ENCODE peak calls at places on chromosomes 12 and 14, in seven cellular contexts. F is pancreas, H is tibial artery, K is lower lobe of right lung, Y is thoracic aorta, Q is AG04449, U is psoas muscle. N is an unnamed sample.

GRCh38 chr14:92460916-92461579 is 52.5 kb upstream of the RIN3 start:
- DNase-seq in F (no peak), H (no peak), K (no peak), Y (no peak), Q (peak), U (no peak), N (peak)

GRCh38 chr12:3560295-3560620 is 69.3 kb downstream of the PRMT8 start:
- DNase-seq in F (no peak), H (peak), K (no peak), Y (no peak), Q (no peak), U (no peak), N (no peak)

GRCh38 chr12:89901319-89901718 is 192.7 kb upstream of the ATP2B1 start:
- DNase-seq in F (no peak), H (no peak), K (no peak), Y (no peak), Q (no peak), U (no peak), N (no peak)

GRCh38 chr12:45646851-45647581 is 82.5 kb upstream of the ARID2 start:
- DNase-seq in F (no peak), H (no peak), K (no peak), Y (no peak), Q (no peak), U (no peak), N (no peak)

GRCh38 chr14:44449694-44450093 is 57.4 kb downstream of the FSCB start:
- DNase-seq in F (no peak), H (no peak), K (no peak), Y (no peak), Q (no peak), U (no peak), N (no peak)

GRCh38 chr14:38056270-38056669 is 151.4 kb upstream of the SSTR1 start:
- DNase-seq in F (no peak), H (no peak), K (no peak), Y (no peak), Q (no peak), U (no peak), N (no peak)

GRCh38 chr12:81329088-81329487 is 251.2 kb downstream of the ACSS3 start:
- DNase-seq in F (no peak), H (no peak), K (no peak), Y (no peak), Q (no peak), U (no peak), N (no peak)

GRCh38 chr12:57754411-57755193 is at the start of gene MARCHF9:
- DNase-seq in F (peak), H (peak), K (peak), Y (no peak), Q (no peak), U (peak), N (no peak)

GRCh38 chr12:31492599-31493196 is 98.2 kb downstream of the DENND5B start:
- DNase-seq in F (no peak), H (no peak), K (no peak), Y (no peak), Q (no peak), U (no peak), N (no peak)

GRCh38 chr12:121358093-121358492 is 5.9 kb upstream of the ANAPC5 start:
- DNase-seq in F (no peak), H (no peak), K (no peak), Y (no peak), Q (no peak), U (no peak), N (no peak)

GRCh38 chr12:31517994-31518393 is 72.9 kb downstream of the DENND5B start:
- DNase-seq in F (no peak), H (no peak), K (no peak), Y (no peak), Q (no peak), U (no peak), N (no peak)

GRCh38 chr14:61556455-61556854 is 138.9 kb upstream of the HIF1A start:
- DNase-seq in F (no peak), H (no peak), K (no peak), Y (no peak), Q (no peak), U (no peak), N (no peak)

GRCh38 chr14:99231850-99232401 is 40.1 kb downstream of the BCL11B start:
- DNase-seq in F (no peak), H (no peak), K (peak), Y (no peak), Q (no peak), U (no peak), N (no peak)

GRCh38 chr12:52179396-52179973 is 12.3 kb downstream of the KRT80 start:
- DNase-seq in F (no peak), H (no peak), K (no peak), Y (no peak), Q (no peak), U (no peak), N (no peak)

DNA sequence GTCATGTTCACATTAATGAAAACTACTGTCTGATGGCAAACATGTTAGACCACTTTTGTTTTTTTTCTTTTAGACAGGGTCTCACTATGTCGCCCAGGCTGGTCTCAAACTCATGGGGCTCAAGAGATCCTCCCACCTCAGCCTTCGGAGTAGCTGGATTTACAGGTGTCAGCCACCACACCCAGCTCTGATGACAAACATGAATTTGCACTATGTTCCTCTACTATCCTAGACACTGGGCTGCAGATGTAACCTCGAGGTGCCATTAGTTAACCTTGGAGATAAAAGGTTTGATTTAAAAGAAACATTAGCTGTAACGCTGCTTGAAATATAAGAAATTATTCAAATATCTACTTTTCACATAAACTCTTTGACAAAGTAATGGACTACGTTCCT is 8.1 kb downstream of the VPS37B start:
- DNase-seq in F (no peak), H (no peak), K (no peak), Y (no peak), Q (no peak), U (no peak), N (no peak)
- H3K4me3 ChIP-seq in F (peak), H (no peak), K (peak), Y (peak), Q (no peak), U (no peak), N (peak)

GRCh38 chr14:24307575-24308341 is at the start of gene CIDEB:
- DNase-seq in F (peak), H (no peak), K (peak), Y (no peak), Q (no peak), U (peak), N (no peak)

GRCh38 chr14:24310387-24310665 is 386 bp downstream of the LTB4R2 start:
- DNase-seq in F (peak), H (no peak), K (no peak), Y (no peak), Q (no peak), U (no peak), N (no peak)

GRCh38 chr14:24308342-24309124 is 756 bp upstream of the CIDEB start:
- DNase-seq in F (no peak), H (no peak), K (peak), Y (no peak), Q (no peak), U (no peak), N (no peak)

GRCh38 chr14:24310666-24311604 is at the start of gene LTB4R:
- DNase-seq in F (peak), H (peak), K (peak), Y (no peak), Q (no peak), U (peak), N (no peak)

DNA sequence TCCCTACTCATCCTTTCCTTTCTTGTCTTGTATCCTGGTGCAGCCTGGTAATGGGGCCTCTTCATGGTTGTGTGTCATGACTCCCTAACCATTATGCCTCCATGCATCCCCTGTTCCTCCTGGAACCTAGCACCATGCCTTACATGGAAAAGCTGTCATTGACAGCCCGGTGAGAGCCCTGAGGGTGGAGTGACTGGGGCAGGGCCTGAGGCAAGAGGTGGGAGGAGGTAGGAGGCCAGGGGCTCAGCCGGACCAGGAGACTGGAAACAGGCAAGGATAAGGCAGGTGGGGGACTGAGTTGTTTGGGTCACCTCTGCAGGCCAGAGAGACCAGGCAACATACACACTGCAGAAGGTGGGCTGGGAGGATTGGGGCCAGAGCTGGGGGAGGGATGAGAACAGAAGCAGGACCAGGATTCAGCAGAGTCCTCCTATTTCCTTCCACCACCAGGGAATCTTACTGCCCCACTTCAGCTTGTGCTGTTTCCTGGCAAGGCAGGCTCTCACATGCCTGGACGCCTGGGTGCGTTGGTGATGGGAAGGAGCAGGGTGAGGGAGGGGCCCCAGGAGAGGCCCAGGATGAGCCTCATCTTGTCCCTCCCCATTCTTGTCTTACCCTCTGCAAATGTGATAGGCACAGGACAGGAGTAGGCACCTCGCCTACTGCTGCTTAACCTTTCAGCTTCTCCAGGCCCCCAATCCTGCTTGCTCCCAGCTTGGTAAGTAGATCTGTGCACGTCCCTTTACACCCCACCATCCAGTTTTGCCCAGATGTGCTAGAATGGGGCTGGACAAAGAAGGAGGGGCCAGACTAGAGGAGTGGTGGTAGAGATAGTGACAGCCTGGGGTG is at the start of gene LTB4R2:
- DNase-seq in F (no peak), H (no peak), K (peak), Y (no peak), Q (no peak), U (no peak), N (no peak)
- TF ChIP-seq CTCF in F (no peak), H (no peak), K (no peak), Y (no peak), Q (no peak), U (no peak), N (no peak)

DNA sequence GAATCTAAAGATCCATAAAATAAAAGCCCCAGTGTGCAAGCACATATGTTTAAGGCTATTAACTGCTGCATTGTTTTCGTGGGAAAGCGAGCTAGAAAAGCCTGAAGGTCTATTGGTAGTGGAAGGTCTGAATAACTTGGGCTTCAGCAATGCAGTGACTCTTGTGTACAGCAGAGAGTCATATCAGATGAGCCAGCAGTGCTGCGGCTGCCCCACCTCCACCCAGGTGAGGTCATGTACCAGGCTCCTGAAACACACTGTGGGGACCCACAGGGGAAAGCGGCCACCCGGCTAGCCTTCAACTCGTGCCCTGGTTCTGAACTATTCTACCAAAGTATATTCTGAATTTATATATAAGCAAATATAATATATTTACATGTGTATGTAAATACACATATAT is 12.7 kb upstream of the RAN start:
- DNase-seq in F (no peak), H (no peak), K (no peak), Y (no peak), Q (no peak), U (no peak), N (peak)
- H3K4me3 ChIP-seq in F (no peak), H (no peak), K (no peak), Y (no peak), Q (no peak), U (no peak), N (no peak)

GRCh38 chr12:69583203-69583602 is 2.1 kb upstream of the CCT2 start:
- DNase-seq in F (no peak), H (no peak), K (no peak), Y (no peak), Q (no peak), U (no peak), N (no peak)
- TF ChIP-seq CTCF in F (no peak), H (no peak), K (no peak), Y (no peak), Q (no peak), U (no peak), N (no peak)